ENCODE peak calls at places on chromosomes 3 and 15, in seven cellular contexts. X is AG20443, E is nephron progenitor cell, Z is PC-9, P is IMR-90, W is NCI-H1694, N is fibroblast of lung. T is an unnamed sample.

GRCh38 chr15:50100484-50100883 is 18.5 kb downstream of the ATP8B4 start:
- DNase-seq in X (no peak), E (no peak), Z (no peak), P (no peak), W (no peak), N (no peak), T (no peak)

GRCh38 chr3:38538773-38539353 is 42.7 kb downstream of the EXOG start:
- DNase-seq in X (no peak), E (no peak), Z (no peak), P (no peak), W (no peak), N (no peak), T (no peak)

GRCh38 chr3:33372218-33373081 is 67.8 kb downstream of the UBP1 start:
- DNase-seq in X (peak), E (peak), Z (no peak), P (peak), W (no peak), N (peak), T (peak)

GRCh38 chr3:113110263-113110662 is 101.1 kb upstream of the BOC start:
- DNase-seq in X (no peak), E (no peak), Z (no peak), P (no peak), W (no peak), N (no peak), T (no peak)

GRCh38 chr3:148211725-148212124 is 486.0 kb upstream of the AGTR1 start:
- DNase-seq in X (peak), E (no peak), Z (no peak), P (peak), W (no peak), N (peak), T (no peak)

GRCh38 chr3:45509768-45510129 is 84.8 kb upstream of the LIMD1 start:
- DNase-seq in X (no peak), E (no peak), Z (no peak), P (no peak), W (peak), N (no peak), T (no peak)

GRCh38 chr3:57169872-57170623 is 4.9 kb upstream of the IL17RD start:
- DNase-seq in X (peak), E (peak), Z (peak), P (peak), W (peak), N (peak), T (peak)

GRCh38 chr3:115518100-115518852 is 105.0 kb upstream of the GAP43 start:
- DNase-seq in X (peak), E (peak), Z (no peak), P (peak), W (peak), N (peak), T (no peak)

GRCh38 chr15:100733088-100733487 is 130.7 kb downstream of the ASB7 start:
- DNase-seq in X (peak), E (no peak), Z (peak), P (peak), W (no peak), N (no peak), T (no peak)

GRCh38 chr3:122947621-122948202 is 79.9 kb downstream of the SEMA5B start:
- DNase-seq in X (no peak), E (no peak), Z (peak), P (peak), W (no peak), N (peak), T (no peak)

GRCh38 chr3:114464548-114464947 is 170.7 kb downstream of the TIGIT start:
- DNase-seq in X (no peak), E (no peak), Z (no peak), P (no peak), W (no peak), N (no peak), T (no peak)

GRCh38 chr15:50890751-50891150 is 17.7 kb upstream of the AP4E1 start:
- DNase-seq in X (no peak), E (no peak), Z (no peak), P (peak), W (no peak), N (no peak), T (no peak)

GRCh38 chr15:65731926-65732325 is 60.2 kb downstream of the DENND4A start:
- DNase-seq in X (no peak), E (no peak), Z (no peak), P (peak), W (no peak), N (peak), T (no peak)